ENCODE peak calls at places on chromosomes 12 and 14, in nine cellular contexts. One of them, this sample, is unnamed.

GRCh38 chr12:57157588-57158173 is 10.3 kb upstream of the LRP1-AS start:
- DNase-seq in thoracic aorta: no peak
- DNase-seq in adrenal gland: no peak
- DNase-seq in mammary epithelial cell: no peak
- DNase-seq in psoas muscle: no peak
- DNase-seq in transverse colon: no peak
- DNase-seq in heart right ventricle: no peak
- DNase-seq in right lobe of liver: peak
- DNase-seq in fibroblast of lung: no peak
- DNase-seq in this sample: no peak

GRCh38 chr14:34781242-34781641 is 66.8 kb upstream of the CFL2 start:
- DNase-seq in thoracic aorta: no peak
- DNase-seq in adrenal gland: no peak
- DNase-seq in mammary epithelial cell: peak
- DNase-seq in psoas muscle: no peak
- DNase-seq in transverse colon: no peak
- DNase-seq in heart right ventricle: no peak
- DNase-seq in right lobe of liver: no peak
- DNase-seq in fibroblast of lung: peak
- DNase-seq in this sample: no peak

GRCh38 chr12:79187032-79187431 is 322.5 kb downstream of the SYT1 start:
- DNase-seq in thoracic aorta: no peak
- DNase-seq in adrenal gland: no peak
- DNase-seq in mammary epithelial cell: no peak
- DNase-seq in psoas muscle: no peak
- DNase-seq in transverse colon: no peak
- DNase-seq in heart right ventricle: peak
- DNase-seq in right lobe of liver: no peak
- DNase-seq in fibroblast of lung: no peak
- DNase-seq in this sample: no peak

GRCh38 chr12:5520831-5521230 is 88.9 kb downstream of the NTF3 start:
- DNase-seq in thoracic aorta: no peak
- DNase-seq in adrenal gland: no peak
- DNase-seq in mammary epithelial cell: no peak
- DNase-seq in psoas muscle: no peak
- DNase-seq in transverse colon: no peak
- DNase-seq in heart right ventricle: no peak
- DNase-seq in right lobe of liver: no peak
- DNase-seq in fibroblast of lung: no peak
- DNase-seq in this sample: no peak

GRCh38 chr14:102930753-102931579 is 8.5 kb downstream of the AMN start:
- DNase-seq in thoracic aorta: no peak
- DNase-seq in adrenal gland: peak
- DNase-seq in mammary epithelial cell: peak
- DNase-seq in psoas muscle: no peak
- DNase-seq in transverse colon: peak
- DNase-seq in heart right ventricle: no peak
- DNase-seq in right lobe of liver: peak
- DNase-seq in fibroblast of lung: peak
- DNase-seq in this sample: peak

GRCh38 chr14:81400202-81400678 is at the start of gene STON2:
- DNase-seq in thoracic aorta: no peak
- DNase-seq in adrenal gland: peak
- DNase-seq in mammary epithelial cell: peak
- DNase-seq in psoas muscle: peak
- DNase-seq in transverse colon: peak
- DNase-seq in heart right ventricle: peak
- DNase-seq in right lobe of liver: peak
- DNase-seq in fibroblast of lung: peak
- DNase-seq in this sample: peak

GRCh38 chr12:126432780-126433179 is 1367.5 kb downstream of the AACS start:
- DNase-seq in thoracic aorta: no peak
- DNase-seq in adrenal gland: no peak
- DNase-seq in mammary epithelial cell: no peak
- DNase-seq in psoas muscle: no peak
- DNase-seq in transverse colon: no peak
- DNase-seq in heart right ventricle: no peak
- DNase-seq in right lobe of liver: no peak
- DNase-seq in fibroblast of lung: no peak
- DNase-seq in this sample: no peak

GRCh38 chr12:25903603-25904245 is 54.8 kb upstream of the RASSF8 start:
- DNase-seq in thoracic aorta: no peak
- DNase-seq in adrenal gland: no peak
- DNase-seq in mammary epithelial cell: peak
- DNase-seq in psoas muscle: no peak
- DNase-seq in transverse colon: no peak
- DNase-seq in heart right ventricle: no peak
- DNase-seq in right lobe of liver: no peak
- DNase-seq in fibroblast of lung: no peak
- DNase-seq in this sample: no peak

GRCh38 chr14:45262637-45263036 is 9.6 kb upstream of the MIS18BP1 start:
- DNase-seq in thoracic aorta: no peak
- DNase-seq in adrenal gland: no peak
- DNase-seq in mammary epithelial cell: no peak
- DNase-seq in psoas muscle: no peak
- DNase-seq in transverse colon: no peak
- DNase-seq in heart right ventricle: no peak
- DNase-seq in right lobe of liver: no peak
- DNase-seq in fibroblast of lung: peak
- DNase-seq in this sample: no peak

GRCh38 chr12:112386726-112387125 is 4.5 kb upstream of the HECTD4 start:
- DNase-seq in thoracic aorta: no peak
- DNase-seq in adrenal gland: no peak
- DNase-seq in mammary epithelial cell: no peak
- DNase-seq in psoas muscle: no peak
- DNase-seq in transverse colon: no peak
- DNase-seq in heart right ventricle: no peak
- DNase-seq in right lobe of liver: no peak
- DNase-seq in fibroblast of lung: no peak
- DNase-seq in this sample: no peak

GRCh38 chr12:48986720-48987291 is 8.7 kb downstream of the WNT1 start:
- DNase-seq in thoracic aorta: no peak
- DNase-seq in adrenal gland: no peak
- DNase-seq in mammary epithelial cell: no peak
- DNase-seq in psoas muscle: no peak
- DNase-seq in transverse colon: no peak
- DNase-seq in heart right ventricle: no peak
- DNase-seq in right lobe of liver: no peak
- DNase-seq in fibroblast of lung: no peak
- DNase-seq in this sample: no peak

GRCh38 chr12:101414533-101415119 is 7.1 kb upstream of the ARL1 start:
- DNase-seq in thoracic aorta: no peak
- DNase-seq in adrenal gland: peak
- DNase-seq in mammary epithelial cell: peak
- DNase-seq in psoas muscle: no peak
- DNase-seq in transverse colon: peak
- DNase-seq in heart right ventricle: peak
- DNase-seq in right lobe of liver: no peak
- DNase-seq in fibroblast of lung: peak
- DNase-seq in this sample: no peak

GRCh38 chr12:131943389-131943788 is 6.4 kb upstream of the EP400 start:
- DNase-seq in thoracic aorta: no peak
- DNase-seq in adrenal gland: no peak
- DNase-seq in mammary epithelial cell: no peak
- DNase-seq in psoas muscle: no peak
- DNase-seq in transverse colon: peak
- DNase-seq in heart right ventricle: no peak
- DNase-seq in right lobe of liver: no peak
- DNase-seq in fibroblast of lung: no peak
- DNase-seq in this sample: peak

GRCh38 chr12:10661338-10661737 is 12.5 kb downstream of the STYK1 start:
- DNase-seq in thoracic aorta: no peak
- DNase-seq in adrenal gland: no peak
- DNase-seq in mammary epithelial cell: peak
- DNase-seq in psoas muscle: no peak
- DNase-seq in transverse colon: peak
- DNase-seq in heart right ventricle: no peak
- DNase-seq in right lobe of liver: no peak
- DNase-seq in fibroblast of lung: no peak
- DNase-seq in this sample: no peak

GRCh38 chr14:101960225-101960624 is 4.1 kb upstream of the DYNC1H1 start:
- DNase-seq in thoracic aorta: no peak
- DNase-seq in adrenal gland: peak
- DNase-seq in mammary epithelial cell: no peak
- DNase-seq in psoas muscle: no peak
- DNase-seq in transverse colon: no peak
- DNase-seq in heart right ventricle: no peak
- DNase-seq in right lobe of liver: no peak
- DNase-seq in fibroblast of lung: no peak
- DNase-seq in this sample: no peak

GRCh38 chr14:99467338-99468075 is 13.2 kb downstream of the SETD3 start:
- DNase-seq in thoracic aorta: no peak
- DNase-seq in adrenal gland: no peak
- DNase-seq in mammary epithelial cell: no peak
- DNase-seq in psoas muscle: no peak
- DNase-seq in transverse colon: no peak
- DNase-seq in heart right ventricle: no peak
- DNase-seq in right lobe of liver: no peak
- DNase-seq in fibroblast of lung: no peak
- DNase-seq in this sample: peak

GRCh38 chr12:48812389-48812788 is 5.9 kb upstream of the CACNB3 start:
- DNase-seq in thoracic aorta: no peak
- DNase-seq in adrenal gland: no peak
- DNase-seq in mammary epithelial cell: no peak
- DNase-seq in psoas muscle: no peak
- DNase-seq in transverse colon: no peak
- DNase-seq in heart right ventricle: no peak
- DNase-seq in right lobe of liver: no peak
- DNase-seq in fibroblast of lung: no peak
- DNase-seq in this sample: no peak

GRCh38 chr12:124687695-124688301 is 120.4 kb upstream of the NCOR2 start:
- DNase-seq in thoracic aorta: no peak
- DNase-seq in adrenal gland: no peak
- DNase-seq in mammary epithelial cell: no peak
- DNase-seq in psoas muscle: peak
- DNase-seq in transverse colon: no peak
- DNase-seq in heart right ventricle: peak
- DNase-seq in right lobe of liver: no peak
- DNase-seq in fibroblast of lung: peak
- DNase-seq in this sample: no peak

GRCh38 chr14:24233538-24233866 is 773 bp downstream of the GMPR2 start:
- DNase-seq in thoracic aorta: no peak
- DNase-seq in adrenal gland: peak
- DNase-seq in mammary epithelial cell: peak
- DNase-seq in psoas muscle: no peak
- DNase-seq in transverse colon: no peak
- DNase-seq in heart right ventricle: no peak
- DNase-seq in right lobe of liver: no peak
- DNase-seq in fibroblast of lung: no peak
- DNase-seq in this sample: no peak

GRCh38 chr12:82411561-82412230 is 53.4 kb downstream of the METTL25 start:
- DNase-seq in thoracic aorta: no peak
- DNase-seq in adrenal gland: no peak
- DNase-seq in mammary epithelial cell: peak
- DNase-seq in psoas muscle: no peak
- DNase-seq in transverse colon: no peak
- DNase-seq in heart right ventricle: no peak
- DNase-seq in right lobe of liver: no peak
- DNase-seq in fibroblast of lung: peak
- DNase-seq in this sample: no peak

GRCh38 chr12:89832336-89832735 is 123.7 kb upstream of the ATP2B1 start:
- DNase-seq in thoracic aorta: no peak
- DNase-seq in adrenal gland: no peak
- DNase-seq in mammary epithelial cell: no peak
- DNase-seq in psoas muscle: no peak
- DNase-seq in transverse colon: no peak
- DNase-seq in heart right ventricle: no peak
- DNase-seq in right lobe of liver: no peak
- DNase-seq in fibroblast of lung: no peak
- DNase-seq in this sample: no peak

GRCh38 chr12:82817368-82817767 is 130.7 kb downstream of the TMTC2 start:
- DNase-seq in thoracic aorta: no peak
- DNase-seq in adrenal gland: no peak
- DNase-seq in mammary epithelial cell: peak
- DNase-seq in psoas muscle: no peak
- DNase-seq in transverse colon: no peak
- DNase-seq in heart right ventricle: no peak
- DNase-seq in right lobe of liver: no peak
- DNase-seq in fibroblast of lung: peak
- DNase-seq in this sample: no peak

GRCh38 chr12:19457561-19457960 is 18.3 kb downstream of the AEBP2 start:
- DNase-seq in thoracic aorta: no peak
- DNase-seq in adrenal gland: no peak
- DNase-seq in mammary epithelial cell: no peak
- DNase-seq in psoas muscle: no peak
- DNase-seq in transverse colon: no peak
- DNase-seq in heart right ventricle: no peak
- DNase-seq in right lobe of liver: no peak
- DNase-seq in fibroblast of lung: no peak
- DNase-seq in this sample: no peak

GRCh38 chr14:50763386-50764007 is 67.5 kb downstream of the NIN start:
- DNase-seq in thoracic aorta: no peak
- DNase-seq in adrenal gland: no peak
- DNase-seq in mammary epithelial cell: no peak
- DNase-seq in psoas muscle: no peak
- DNase-seq in transverse colon: no peak
- DNase-seq in heart right ventricle: no peak
- DNase-seq in right lobe of liver: no peak
- DNase-seq in fibroblast of lung: peak
- DNase-seq in this sample: no peak
- H3K27ac ChIP-seq in thoracic aorta: peak
- H3K27ac ChIP-seq in adrenal gland: peak
- H3K27ac ChIP-seq in mammary epithelial cell: no peak
- H3K27ac ChIP-seq in psoas muscle: peak
- H3K27ac ChIP-seq in transverse colon: no peak
- H3K27ac ChIP-seq in heart right ventricle: no peak
- H3K27ac ChIP-seq in right lobe of liver: no peak
- H3K27ac ChIP-seq in fibroblast of lung: peak
- H3K27ac ChIP-seq in this sample: no peak

GRCh38 chr12:44497044-44497443 is 379.1 kb downstream of the NELL2 start:
- DNase-seq in thoracic aorta: no peak
- DNase-seq in adrenal gland: no peak
- DNase-seq in mammary epithelial cell: no peak
- DNase-seq in psoas muscle: no peak
- DNase-seq in transverse colon: no peak
- DNase-seq in heart right ventricle: no peak
- DNase-seq in right lobe of liver: no peak
- DNase-seq in fibroblast of lung: no peak
- DNase-seq in this sample: no peak
- TF ChIP-seq CTCF in thoracic aorta: no peak
- TF ChIP-seq CTCF in adrenal gland: no peak
- TF ChIP-seq CTCF in mammary epithelial cell: no peak
- TF ChIP-seq CTCF in psoas muscle: no peak
- TF ChIP-seq CTCF in transverse colon: no peak
- TF ChIP-seq CTCF in heart right ventricle: no peak
- TF ChIP-seq CTCF in right lobe of liver: no peak
- TF ChIP-seq CTCF in fibroblast of lung: no peak
- TF ChIP-seq CTCF in this sample: no peak

GRCh38 chr12:51218607-51219161 is 822 bp upstream of the POU6F1 start:
- DNase-seq in thoracic aorta: no peak
- DNase-seq in adrenal gland: peak
- DNase-seq in mammary epithelial cell: no peak
- DNase-seq in psoas muscle: no peak
- DNase-seq in transverse colon: no peak
- DNase-seq in heart right ventricle: no peak
- DNase-seq in right lobe of liver: peak
- DNase-seq in fibroblast of lung: no peak
- DNase-seq in this sample: no peak
- H3K27ac ChIP-seq in thoracic aorta: peak
- H3K27ac ChIP-seq in adrenal gland: peak
- H3K27ac ChIP-seq in mammary epithelial cell: peak
- H3K27ac ChIP-seq in psoas muscle: peak
- H3K27ac ChIP-seq in transverse colon: peak
- H3K27ac ChIP-seq in heart right ventricle: peak
- H3K27ac ChIP-seq in right lobe of liver: peak
- H3K27ac ChIP-seq in fibroblast of lung: peak
- H3K27ac ChIP-seq in this sample: peak

GRCh38 chr12:109612975-109613502 is 39.4 kb downstream of the MVK start:
- DNase-seq in thoracic aorta: no peak
- DNase-seq in adrenal gland: no peak
- DNase-seq in mammary epithelial cell: peak
- DNase-seq in psoas muscle: no peak
- DNase-seq in transverse colon: no peak
- DNase-seq in heart right ventricle: no peak
- DNase-seq in right lobe of liver: no peak
- DNase-seq in fibroblast of lung: no peak
- DNase-seq in this sample: no peak
- TF ChIP-seq CTCF in thoracic aorta: no peak
- TF ChIP-seq CTCF in adrenal gland: no peak
- TF ChIP-seq CTCF in mammary epithelial cell: peak
- TF ChIP-seq CTCF in psoas muscle: no peak
- TF ChIP-seq CTCF in transverse colon: no peak
- TF ChIP-seq CTCF in heart right ventricle: no peak
- TF ChIP-seq CTCF in right lobe of liver: peak
- TF ChIP-seq CTCF in fibroblast of lung: no peak
- TF ChIP-seq CTCF in this sample: no peak

This sample was measured in left lung.